ENCODE peak calls at places on chromosomes 3 and 15, in five cellular contexts. One of them, this sample, is unnamed.

GRCh38 chr3:79263423-79263822 is 504.4 kb downstream of the ROBO1 start:
- DNase-seq in stomach: no peak
- DNase-seq in testis: no peak
- DNase-seq in IMR-90: no peak
- DNase-seq in Peyer's patch: no peak
- DNase-seq in this sample: no peak

GRCh38 chr3:46926039-46926438 is 48.5 kb downstream of the PTH1R start:
- DNase-seq in stomach: no peak
- DNase-seq in testis: no peak
- DNase-seq in IMR-90: peak; percentile 82
- DNase-seq in Peyer's patch: no peak
- DNase-seq in this sample: no peak

GRCh38 chr15:101474233-101474632 is 15.3 kb downstream of the PCSK6 start:
- DNase-seq in stomach: no peak
- DNase-seq in testis: peak; percentile 10
- DNase-seq in IMR-90: no peak
- DNase-seq in Peyer's patch: no peak
- DNase-seq in this sample: peak; percentile 53

GRCh38 chr3:47429476-47430270 is 46.1 kb downstream of the SCAP start:
- DNase-seq in stomach: no peak
- DNase-seq in testis: no peak
- DNase-seq in IMR-90: no peak
- DNase-seq in Peyer's patch: no peak
- DNase-seq in this sample: no peak

GRCh38 chr15:78878356-78878755 is 5.7 kb downstream of the MORF4L1 start:
- DNase-seq in stomach: no peak
- DNase-seq in testis: no peak
- DNase-seq in IMR-90: peak; percentile 65
- DNase-seq in Peyer's patch: no peak
- DNase-seq in this sample: no peak

GRCh38 chr3:150357923-150358322 is 50.2 kb upstream of the TSC22D2 start:
- DNase-seq in stomach: no peak
- DNase-seq in testis: no peak
- DNase-seq in IMR-90: no peak
- DNase-seq in Peyer's patch: no peak
- DNase-seq in this sample: no peak

GRCh38 chr3:120497318-120497717 is 46.5 kb upstream of the FSTL1 start:
- DNase-seq in stomach: no peak
- DNase-seq in testis: no peak
- DNase-seq in IMR-90: peak; percentile 98
- DNase-seq in Peyer's patch: no peak
- DNase-seq in this sample: no peak

GRCh38 chr3:196778755-196779154 is 39.1 kb downstream of the PAK2 start:
- DNase-seq in stomach: no peak
- DNase-seq in testis: peak; percentile 33
- DNase-seq in IMR-90: peak; percentile 74
- DNase-seq in Peyer's patch: no peak
- DNase-seq in this sample: no peak

GRCh38 chr3:128804817-128805166 is 74.6 kb upstream of the ACAD9 start:
- DNase-seq in stomach: no peak
- DNase-seq in testis: no peak
- DNase-seq in IMR-90: no peak
- DNase-seq in Peyer's patch: no peak
- DNase-seq in this sample: no peak

GRCh38 chr3:73623996-73624362 is 762 bp downstream of the PDZRN3 start:
- DNase-seq in stomach: peak; percentile 40
- DNase-seq in testis: peak; percentile 68
- DNase-seq in IMR-90: peak; percentile 85
- DNase-seq in Peyer's patch: no peak
- DNase-seq in this sample: no peak

GRCh38 chr3:73624363-73625123 is at the start of gene PDZRN3:
- DNase-seq in stomach: peak; percentile 55
- DNase-seq in testis: peak; percentile 81
- DNase-seq in IMR-90: peak; percentile 82
- DNase-seq in Peyer's patch: no peak
- DNase-seq in this sample: peak; percentile 90

GRCh38 chr3:73623316-73623715 is 1.4 kb downstream of the PDZRN3 start:
- DNase-seq in stomach: no peak
- DNase-seq in testis: peak; percentile 21
- DNase-seq in IMR-90: peak; percentile 28
- DNase-seq in Peyer's patch: no peak
- DNase-seq in this sample: no peak

GRCh38 chr3:73621388-73621787 is 3.4 kb downstream of the PDZRN3 start:
- DNase-seq in stomach: no peak
- DNase-seq in testis: peak; percentile 16
- DNase-seq in IMR-90: no peak
- DNase-seq in Peyer's patch: no peak
- DNase-seq in this sample: no peak

DNA sequence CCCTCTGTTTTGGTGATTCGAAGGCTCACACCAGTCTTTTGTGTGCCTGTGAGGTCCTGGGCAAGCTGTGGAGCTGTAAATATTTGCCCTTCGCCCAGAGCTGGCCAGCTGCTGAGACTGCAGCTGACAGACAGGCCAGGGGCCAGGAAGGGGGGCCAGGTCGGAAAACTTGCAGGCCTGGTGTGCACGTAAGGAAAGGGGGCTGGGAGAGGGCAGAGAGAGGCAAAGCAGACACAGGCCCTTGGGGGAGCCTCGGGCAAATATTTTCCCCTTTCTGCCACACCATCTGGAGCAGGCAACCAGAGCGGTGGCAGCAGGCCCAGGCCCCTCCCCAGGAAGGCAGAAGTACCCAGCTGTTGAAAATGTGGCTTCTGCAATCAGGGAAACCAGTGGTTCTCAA is 2.6 kb downstream of the PDZRN3 start:
- DNase-seq in stomach: peak; percentile 80
- DNase-seq in testis: no peak
- DNase-seq in IMR-90: peak; percentile 47
- DNase-seq in Peyer's patch: no peak
- DNase-seq in this sample: no peak
- TF ChIP-seq POLR2A in stomach: no peak
- TF ChIP-seq POLR2A in testis: no peak
- TF ChIP-seq POLR2A in IMR-90: no peak
- TF ChIP-seq POLR2A in Peyer's patch: no peak
- TF ChIP-seq POLR2A in this sample: no peak

DNA sequence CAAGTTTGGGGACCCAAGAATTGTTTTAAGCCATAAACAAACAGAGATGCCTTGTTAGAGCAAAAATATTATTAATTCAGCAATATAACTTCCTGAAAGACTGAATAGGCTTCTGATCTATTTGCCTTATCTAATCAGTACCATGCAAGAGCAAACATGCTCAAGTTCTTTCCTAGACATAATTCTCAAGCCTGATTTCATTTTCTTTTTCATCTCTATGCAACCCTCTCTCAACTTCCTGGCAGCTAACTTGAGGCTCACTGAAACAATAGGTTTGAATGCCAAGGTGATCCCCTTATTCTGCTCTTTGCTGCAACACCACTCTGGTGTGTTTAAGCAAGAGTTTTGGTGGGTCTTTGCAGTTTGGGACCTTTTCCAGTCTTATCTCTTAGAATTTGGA is 230.9 kb upstream of the CD96 start:
- DNase-seq in stomach: no peak
- DNase-seq in testis: no peak
- DNase-seq in IMR-90: no peak
- DNase-seq in Peyer's patch: no peak
- DNase-seq in this sample: no peak
- TF ChIP-seq POLR2A in stomach: no peak
- TF ChIP-seq POLR2A in testis: no peak
- TF ChIP-seq POLR2A in IMR-90: no peak
- TF ChIP-seq POLR2A in Peyer's patch: no peak
- TF ChIP-seq POLR2A in this sample: no peak

GRCh38 chr15:92812271-92812670 is 87.9 kb upstream of the CHD2 start:
- DNase-seq in stomach: no peak
- DNase-seq in testis: no peak
- DNase-seq in IMR-90: no peak
- DNase-seq in Peyer's patch: no peak
- DNase-seq in this sample: no peak

GRCh38 chr15:92811514-92811913 is 88.6 kb upstream of the CHD2 start:
- DNase-seq in stomach: no peak
- DNase-seq in testis: no peak
- DNase-seq in IMR-90: no peak
- DNase-seq in Peyer's patch: no peak
- DNase-seq in this sample: no peak

GRCh38 chr15:92809064-92809879 is 90.9 kb upstream of the CHD2 start:
- DNase-seq in stomach: peak; percentile 99
- DNase-seq in testis: peak; percentile 96
- DNase-seq in IMR-90: peak; percentile 96
- DNase-seq in Peyer's patch: peak; percentile 96
- DNase-seq in this sample: peak; percentile 100

GRCh38 chr15:92809880-92810361 is 90.2 kb upstream of the CHD2 start:
- DNase-seq in stomach: no peak
- DNase-seq in testis: peak; percentile 60
- DNase-seq in IMR-90: peak; percentile 68
- DNase-seq in Peyer's patch: peak; percentile 56
- DNase-seq in this sample: no peak

DNA sequence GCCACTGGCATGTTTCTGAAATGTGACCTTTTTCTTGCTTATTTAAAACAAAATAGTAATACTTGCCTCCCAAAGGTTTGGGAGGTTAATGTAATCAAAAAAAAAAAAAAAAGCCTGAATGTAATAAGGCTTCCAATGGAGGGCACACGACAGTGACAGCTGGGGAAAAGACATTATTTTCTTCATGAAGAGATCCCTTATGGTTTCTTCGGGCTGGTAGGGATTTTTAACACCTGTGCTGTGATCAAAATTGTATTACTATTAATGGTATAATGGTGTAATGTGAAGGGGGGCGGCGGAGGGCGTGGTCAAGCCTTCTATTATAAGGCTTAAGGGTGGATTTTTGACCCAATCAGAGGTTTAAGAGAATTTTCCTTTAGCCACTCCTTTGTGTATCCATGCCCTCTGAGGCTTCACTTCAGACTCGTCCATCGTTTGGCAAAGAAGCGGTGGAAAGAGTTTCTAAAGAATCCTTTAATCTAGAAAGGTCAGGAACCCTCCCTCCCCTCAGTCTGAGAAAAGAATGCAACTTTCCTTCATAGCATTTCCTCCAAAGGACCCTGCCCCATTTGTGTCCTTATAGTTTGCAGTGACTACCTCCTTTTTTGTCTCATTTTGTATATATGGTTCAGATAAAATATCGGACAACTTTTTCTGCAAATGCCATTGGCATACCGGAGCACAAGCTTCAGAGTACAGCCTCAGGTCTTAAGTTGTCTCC is 89.5 kb upstream of the CHD2 start:
- DNase-seq in stomach: no peak
- DNase-seq in testis: peak; percentile 77
- DNase-seq in IMR-90: peak; percentile 78
- DNase-seq in Peyer's patch: peak; percentile 52
- DNase-seq in this sample: peak; percentile 93
- TF ChIP-seq POLR2A in stomach: no peak
- TF ChIP-seq POLR2A in testis: no peak
- TF ChIP-seq POLR2A in IMR-90: peak; percentile 59
- TF ChIP-seq POLR2A in Peyer's patch: peak; percentile 23
- TF ChIP-seq POLR2A in this sample: no peak

GRCh38 chr15:90954712-90955671 is at the start of gene RCCD1:
- DNase-seq in stomach: peak; percentile 95
- DNase-seq in testis: peak; percentile 97
- DNase-seq in IMR-90: peak; percentile 93
- DNase-seq in Peyer's patch: peak; percentile 94
- DNase-seq in this sample: peak; percentile 99
- TF ChIP-seq POLR2A in stomach: no peak
- TF ChIP-seq POLR2A in testis: no peak
- TF ChIP-seq POLR2A in IMR-90: peak; percentile 79
- TF ChIP-seq POLR2A in Peyer's patch: peak; percentile 60
- TF ChIP-seq POLR2A in this sample: peak; percentile 28

GRCh38 chr3:44976002-44976815 is at the start of the genes EXOSC7 and ZDHHC3:
- DNase-seq in stomach: peak; percentile 90
- DNase-seq in testis: peak; percentile 95
- DNase-seq in IMR-90: peak; percentile 81
- DNase-seq in Peyer's patch: peak; percentile 89
- DNase-seq in this sample: peak; percentile 84
- TF ChIP-seq POLR2A in stomach: no peak
- TF ChIP-seq POLR2A in testis: no peak
- TF ChIP-seq POLR2A in IMR-90: peak; percentile 74
- TF ChIP-seq POLR2A in Peyer's patch: peak; percentile 83
- TF ChIP-seq POLR2A in this sample: no peak

GRCh38 chr3:50250514-50250913 is 14.5 kb downstream of the GNAI2 start:
- DNase-seq in stomach: no peak
- DNase-seq in testis: no peak
- DNase-seq in IMR-90: no peak
- DNase-seq in Peyer's patch: no peak
- DNase-seq in this sample: no peak

GRCh38 chr3:50246517-50246954 is 10.5 kb downstream of the GNAI2 start:
- DNase-seq in stomach: no peak
- DNase-seq in testis: no peak
- DNase-seq in IMR-90: peak; percentile 92
- DNase-seq in Peyer's patch: peak; percentile 70
- DNase-seq in this sample: peak; percentile 47

GRCh38 chr3:50251220-50251619 is 15.2 kb downstream of the GNAI2 start:
- DNase-seq in stomach: peak; percentile 67
- DNase-seq in testis: no peak
- DNase-seq in IMR-90: peak; percentile 94
- DNase-seq in Peyer's patch: no peak
- DNase-seq in this sample: no peak

GRCh38 chr3:50248387-50248786 is 12.4 kb downstream of the GNAI2 start:
- DNase-seq in stomach: peak; percentile 62
- DNase-seq in testis: no peak
- DNase-seq in IMR-90: no peak
- DNase-seq in Peyer's patch: no peak
- DNase-seq in this sample: peak; percentile 72

DNA sequence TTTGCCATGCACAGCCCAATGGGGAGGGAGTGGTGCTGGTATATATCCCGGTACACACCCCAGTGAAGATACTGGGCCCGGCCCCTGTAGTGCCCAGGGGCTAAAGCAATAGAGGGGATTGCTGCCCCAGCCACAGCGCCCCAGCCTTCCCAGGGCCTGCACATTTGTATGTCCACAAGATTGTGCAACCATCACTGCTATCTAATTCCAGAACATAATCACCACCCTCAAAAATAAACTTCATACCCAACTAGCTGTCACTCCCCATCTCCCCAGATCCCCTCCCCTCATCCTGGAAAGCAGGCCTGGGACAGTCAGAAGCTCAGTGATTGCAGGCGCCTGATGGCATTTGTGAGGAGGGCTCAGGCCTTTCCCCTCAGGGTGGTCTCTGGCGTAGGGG is 13.5 kb downstream of the GNAI2 start:
- DNase-seq in stomach: no peak
- DNase-seq in testis: no peak
- DNase-seq in IMR-90: no peak
- DNase-seq in Peyer's patch: no peak
- DNase-seq in this sample: no peak
- TF ChIP-seq POLR2A in stomach: no peak
- TF ChIP-seq POLR2A in testis: no peak
- TF ChIP-seq POLR2A in IMR-90: no peak
- TF ChIP-seq POLR2A in Peyer's patch: no peak
- TF ChIP-seq POLR2A in this sample: no peak